ENCODE peak calls at places on chromosome 5, in nine cellular contexts. H is fibroblast of pulmonary artery; C is heart left ventricle; E is KG1; L is NCI-H2081; I is NCI-H774; G is stimulated activated CD4-positive, alpha-beta T cell treated with anti-CD3 and anti-CD28 coated beads, Interleukin-1b, Interleukin-23, amount 100 ng/mL, for 1 hour; D is fibroblast of lung; Q is WERI-Rb-1. P is an unnamed sample.

GRCh38 chr5:165157209-165157608 is 1651.8 kb downstream of the MAT2B start:
- DNase-seq in D (peak), C (no peak), I (no peak), E (no peak), L (no peak), H (no peak), Q (no peak), G (no peak), P (no peak)

GRCh38 chr5:13632676-13633075 is 311.8 kb downstream of the DNAH5 start:
- DNase-seq in C (no peak), E (no peak), I (no peak), G (no peak), H (no peak), Q (no peak), D (peak), L (no peak), P (no peak)

GRCh38 chr5:59361454-59361853 is 532.1 kb downstream of the PDE4D start:
- DNase-seq in D (no peak), G (no peak), H (no peak), I (no peak), Q (no peak), L (no peak), E (no peak), C (no peak), P (no peak)

GRCh38 chr5:83306572-83307241 is 164.8 kb upstream of the VCAN start:
- DNase-seq in Q (no peak), G (no peak), C (peak), H (peak), D (peak), I (no peak), L (no peak), E (peak), P (peak)

GRCh38 chr5:131587541-131587940 is 47.5 kb downstream of the RAPGEF6 start:
- DNase-seq in D (peak), H (no peak), I (no peak), Q (no peak), G (no peak), L (no peak), E (no peak), C (no peak), P (no peak)

GRCh38 chr5:59542841-59543825 is 350.4 kb downstream of the PDE4D start:
- DNase-seq in G (no peak), E (no peak), I (peak), L (no peak), Q (no peak), H (peak), D (peak), C (peak), P (peak)

GRCh38 chr5:69189162-69190086 is at the start of gene CENPH:
- DNase-seq in Q (peak), I (peak), D (peak), C (peak), E (peak), L (peak), G (peak), H (peak), P (peak)

GRCh38 chr5:1686066-1686802 is 113.4 kb downstream of the MRPL36 start:
- DNase-seq in Q (no peak), E (no peak), D (no peak), L (no peak), H (no peak), C (no peak), I (no peak), G (no peak), P (no peak)

GRCh38 chr5:54885636-54886035 is 99.8 kb downstream of the ESM1 start:
- DNase-seq in Q (peak), I (no peak), D (no peak), H (no peak), L (no peak), E (no peak), G (no peak), C (no peak), P (no peak)

GRCh38 chr5:116492016-116492623 is 82.5 kb downstream of the SEMA6A start:
- DNase-seq in L (no peak), E (peak), Q (no peak), I (no peak), C (no peak), H (peak), G (no peak), D (peak), P (no peak)

GRCh38 chr5:154446183-154447073 is 631 bp downstream of the SAP30L start:
- DNase-seq in I (no peak), H (peak), E (no peak), D (peak), Q (peak), G (no peak), C (peak), L (no peak), P (peak)

GRCh38 chr5:59335544-59335943 is 558.0 kb downstream of the PDE4D start:
- DNase-seq in H (no peak), E (no peak), G (no peak), Q (no peak), C (no peak), D (no peak), L (no peak), I (no peak), P (no peak)

GRCh38 chr5:180296778-180297177 is 4.9 kb upstream of the MAPK9 start:
- DNase-seq in H (no peak), E (no peak), L (no peak), D (peak), G (no peak), Q (no peak), I (no peak), C (no peak), P (no peak)

GRCh38 chr5:95631991-95632675 is 12.2 kb downstream of the GPR150 start:
- DNase-seq in Q (no peak), E (no peak), D (peak), L (no peak), C (no peak), G (peak), I (no peak), H (peak), P (no peak)

GRCh38 chr5:14269395-14269794 is 126.3 kb downstream of the TRIO start:
- DNase-seq in D (no peak), Q (no peak), G (no peak), I (no peak), H (no peak), E (no peak), C (no peak), L (peak), P (no peak)

GRCh38 chr5:156913719-156914370 is 49.2 kb downstream of the TIMD4 start:
- DNase-seq in Q (no peak), D (no peak), L (peak), H (no peak), C (no peak), G (no peak), E (no peak), I (peak), P (no peak)

GRCh38 chr5:167339205-167339604 is 952.2 kb upstream of the WWC1 start:
- DNase-seq in H (no peak), C (no peak), G (no peak), E (no peak), Q (no peak), D (peak), I (no peak), L (no peak), P (no peak)

GRCh38 chr5:40481226-40481625 is 198.5 kb upstream of the PTGER4 start:
- DNase-seq in H (no peak), D (peak), G (no peak), E (no peak), Q (no peak), L (no peak), C (no peak), I (no peak), P (no peak)

GRCh38 chr5:39194466-39195136 is 24.8 kb downstream of the FYB1 start:
- DNase-seq in G (no peak), Q (no peak), H (peak), I (no peak), L (no peak), C (no peak), D (peak), E (peak), P (no peak)

GRCh38 chr5:143445726-143446125 is 42.2 kb upstream of the NR3C1 start:
- DNase-seq in H (no peak), L (no peak), Q (no peak), E (no peak), C (no peak), G (no peak), D (no peak), I (no peak), P (no peak)

GRCh38 chr5:21823588-21823987 is 1029.6 kb downstream of the CDH12 start:
- DNase-seq in G (no peak), Q (no peak), D (peak), E (no peak), L (no peak), H (peak), I (no peak), C (no peak), P (no peak)

GRCh38 chr5:136058972-136059354 is 30.2 kb downstream of the TGFBI start:
- DNase-seq in H (no peak), E (no peak), Q (no peak), L (no peak), D (no peak), C (no peak), G (no peak), I (no peak), P (no peak)

GRCh38 chr5:149378241-149378805 is 769 bp downstream of the IL17B start:
- DNase-seq in C (no peak), E (no peak), I (no peak), H (no peak), L (no peak), D (no peak), G (no peak), Q (no peak), P (peak)

GRCh38 chr5:124675921-124676846 is 70.3 kb downstream of the ZNF608 start:
- DNase-seq in Q (no peak), L (no peak), H (peak), I (no peak), G (no peak), D (no peak), C (no peak), E (no peak), P (no peak)

GRCh38 chr5:14429102-14429501 is 152.5 kb upstream of the OTULINL start:
- DNase-seq in I (no peak), E (no peak), D (peak), C (no peak), L (no peak), Q (no peak), G (no peak), H (no peak), P (no peak)